ENCODE peak calls at places on chromosomes 4 and X, in eight cellular contexts. K, H, O, N, J, U, T and V are unnamed samples.

GRCh38 chr4:87530868-87531267 is 1.7 kb upstream of the SPARCL1 start:
- DNase-seq in H (no peak), U (peak), N (peak), J (peak), O (peak), T (peak), K (no peak), V (peak)

GRCh38 chr4:177008071-177008835 is 215.5 kb upstream of the VEGFC start:
- DNase-seq in N (no peak), T (no peak), K (no peak), H (no peak), O (no peak), J (no peak), U (no peak), V (no peak)

GRCh38 chr4:41281038-41281634 is 24.4 kb downstream of the UCHL1 start:
- DNase-seq in J (no peak), H (no peak), N (peak), K (peak), T (no peak), O (no peak), U (no peak), V (peak)

GRCh38 chr4:110224812-110225211 is 26.4 kb upstream of the ELOVL6 start:
- DNase-seq in T (no peak), U (no peak), K (peak), O (no peak), N (no peak), J (no peak), H (no peak), V (no peak)

GRCh38 chr4:6291784-6292297 is 22.2 kb downstream of the WFS1 start:
- DNase-seq in K (no peak), U (no peak), J (no peak), H (no peak), T (peak), N (no peak), O (no peak), V (no peak)

GRCh38 chr4:176547005-176547404 is 227.2 kb downstream of the SPCS3 start:
- DNase-seq in N (no peak), K (no peak), O (no peak), H (no peak), T (no peak), U (no peak), J (no peak), V (no peak)

GRCh38 chrX:109952985-109953905 is 49.7 kb upstream of the TMEM164 start:
- DNase-seq in K (no peak), O (no peak), H (no peak), N (no peak), T (no peak), J (no peak), U (no peak), V (no peak)

GRCh38 chr4:62301500-62301899 is 1101.4 kb downstream of the ADGRL3 start:
- DNase-seq in H (no peak), N (no peak), O (no peak), U (no peak), T (no peak), K (no peak), J (no peak), V (no peak)

GRCh38 chrX:21131786-21132185 is 242.4 kb upstream of the CNKSR2 start:
- DNase-seq in O (no peak), N (no peak), T (no peak), U (no peak), J (no peak), K (no peak), H (no peak), V (no peak)

GRCh38 chr4:131370846-131371245 is 1778.2 kb upstream of the PCDH10 start:
- DNase-seq in K (no peak), N (no peak), J (no peak), T (no peak), O (no peak), H (no peak), U (no peak), V (no peak)

GRCh38 chr4:98662055-98662453 is 3.6 kb upstream of the TSPAN5 start:
- DNase-seq in J (no peak), O (no peak), U (no peak), K (no peak), T (no peak), N (no peak), H (no peak), V (no peak)

GRCh38 chrX:115260330-115260729 is 26.4 kb upstream of the LRCH2 start:
- DNase-seq in H (no peak), N (no peak), K (no peak), U (no peak), T (no peak), O (no peak), J (no peak), V (no peak)

GRCh38 chr4:38106301-38106700 is 146.1 kb downstream of the PTTG2 start:
- DNase-seq in N (no peak), K (no peak), J (no peak), T (no peak), O (no peak), U (no peak), H (no peak), V (no peak)

GRCh38 chr4:26916195-26916594 is 55.6 kb downstream of the STIM2 start:
- DNase-seq in O (no peak), U (no peak), N (no peak), H (no peak), K (no peak), J (no peak), T (no peak), V (no peak)

GRCh38 chr4:36043241-36043640 is 201.1 kb downstream of the ARAP2 start:
- DNase-seq in N (no peak), H (no peak), U (no peak), K (no peak), J (no peak), O (no peak), T (no peak), V (no peak)

GRCh38 chr4:87506974-87507701 is 22.0 kb downstream of the SPARCL1 start:
- DNase-seq in K (no peak), H (no peak), J (no peak), N (no peak), T (no peak), O (no peak), U (no peak), V (no peak)

GRCh38 chr4:24805036-24805435 is 9.7 kb downstream of the SOD3 start:
- DNase-seq in U (no peak), T (no peak), J (no peak), H (no peak), K (no peak), N (no peak), O (no peak), V (no peak)

GRCh38 chr4:177356921-177357320 is 47.2 kb downstream of the NEIL3 start:
- DNase-seq in O (no peak), U (no peak), N (no peak), K (no peak), J (no peak), H (no peak), T (no peak), V (no peak)

GRCh38 chr4:185128272-185129119 is 14.6 kb upstream of the SLC25A4 start:
- DNase-seq in K (no peak), J (no peak), O (no peak), H (no peak), U (no peak), N (peak), T (peak), V (no peak)

GRCh38 chrX:73842541-73843234 is 279.7 kb downstream of the CHIC1 start:
- DNase-seq in T (no peak), J (no peak), H (no peak), O (no peak), K (no peak), N (no peak), U (no peak), V (no peak)

GRCh38 chrX:108735680-108736508 is 469 bp downstream of the IRS4 start:
- DNase-seq in J (no peak), N (no peak), O (no peak), K (no peak), T (no peak), U (no peak), H (peak), V (no peak)

GRCh38 chr4:8847764-8848163 is 23.9 kb downstream of the HMX1 start:
- DNase-seq in O (no peak), J (no peak), T (peak), K (no peak), U (peak), H (peak), N (peak), V (no peak)

GRCh38 chrX:11137543-11138139 is 26.5 kb downstream of the HCCS start:
- DNase-seq in U (no peak), O (no peak), J (no peak), N (no peak), H (no peak), K (peak), T (no peak), V (no peak)

GRCh38 chr4:101037938-101038413 is 309.4 kb downstream of the PPP3CA start:
- DNase-seq in K (no peak), O (no peak), U (no peak), J (no peak), T (no peak), H (no peak), N (no peak), V (no peak)

GRCh38 chrX:86407371-86407770 is 259.1 kb downstream of the DACH2 start:
- DNase-seq in N (no peak), O (no peak), T (no peak), U (no peak), K (no peak), J (no peak), H (no peak), V (no peak)

GRCh38 chr4:25767877-25768475 is 94.8 kb downstream of the SEL1L3 start:
- DNase-seq in J (peak), U (no peak), O (no peak), N (peak), T (peak), H (no peak), K (peak), V (peak)

GRCh38 chr4:168551945-168552695 is 55.3 kb downstream of the PALLD start:
- DNase-seq in H (no peak), J (no peak), T (no peak), O (no peak), U (no peak), K (peak), N (no peak), V (no peak)

GRCh38 chr4:8308856-8309771 is 39.6 kb downstream of the HTRA3 start:
- DNase-seq in U (peak), O (no peak), K (peak), H (peak), T (peak), J (peak), N (no peak), V (peak)

GRCh38 chrX:115449742-115450141 is 111.2 kb upstream of the PLS3 start:
- DNase-seq in O (no peak), K (no peak), N (no peak), H (peak), U (no peak), J (peak), T (peak), V (peak)

GRCh38 chr4:71338846-71339593 is at the start of gene SLC4A4:
- DNase-seq in T (no peak), U (no peak), N (no peak), O (no peak), H (no peak), K (peak), J (no peak), V (no peak)

GRCh38 chr4:162499478-162499877 is 335.7 kb upstream of the FSTL5 start:
- DNase-seq in O (no peak), N (no peak), U (no peak), K (no peak), J (no peak), T (no peak), H (no peak), V (no peak)

GRCh38 chr4:146545102-146545501 is 23.4 kb upstream of the SLC10A7 start:
- DNase-seq in J (no peak), T (no peak), O (no peak), K (peak), N (no peak), U (no peak), H (no peak), V (no peak)

GRCh38 chr4:13527983-13528822 is 16.1 kb downstream of the NKX3-2 start:
- DNase-seq in T (no peak), J (no peak), O (no peak), N (no peak), H (no peak), K (peak), U (no peak), V (no peak)

GRCh38 chrX:56802921-56803848 is 74.1 kb downstream of the NBDY start:
- DNase-seq in T (peak), K (peak), H (peak), U (peak), J (peak), O (no peak), N (peak), V (peak)

GRCh38 chr4:116020141-116020722 is 906.8 kb upstream of the NDST4 start:
- DNase-seq in U (no peak), N (no peak), T (no peak), K (peak), H (no peak), J (no peak), O (no peak), V (no peak)

GRCh38 chr4:105921301-105921700 is 26.0 kb downstream of the NPNT start:
- DNase-seq in K (no peak), U (no peak), N (no peak), O (no peak), J (no peak), H (no peak), T (no peak), V (no peak)

GRCh38 chr4:112923514-112923913 is 125.9 kb upstream of the ANK2 start:
- DNase-seq in J (no peak), K (no peak), O (no peak), N (no peak), T (no peak), U (no peak), H (no peak), V (no peak)

GRCh38 chrX:97597954-97598353 is 714.2 kb downstream of the RPA4 start:
- DNase-seq in T (no peak), O (no peak), K (no peak), U (no peak), N (no peak), J (no peak), H (no peak), V (no peak)

DNA sequence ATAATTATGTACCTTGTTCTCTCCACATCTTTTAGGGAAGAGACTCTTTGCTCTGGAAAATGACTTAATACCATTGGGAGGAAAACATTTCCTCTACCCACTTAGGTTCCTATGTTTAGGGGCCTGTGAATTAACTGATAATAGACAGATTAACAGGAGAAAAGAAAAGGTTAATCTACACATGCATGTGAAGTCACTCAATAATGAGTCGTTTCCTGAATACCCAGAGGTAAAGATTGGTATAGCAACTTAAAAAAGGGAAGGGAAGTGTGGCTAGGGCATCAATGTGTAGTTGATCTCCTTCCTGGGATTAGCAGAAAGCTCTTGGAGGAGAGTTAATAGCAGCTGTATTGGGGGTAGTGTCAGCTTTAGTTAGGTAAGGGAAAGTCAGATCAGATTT is 419.5 kb upstream of the ATOH1 start:
- DNase-seq in K (no peak), J (no peak), H (no peak), T (no peak), O (no peak), N (no peak), U (no peak), V (no peak)
- TF ChIP-seq CTCF in K (no peak), J (no peak), H (no peak), T (no peak), O (no peak), N (no peak), U (no peak), V (no peak)

GRCh38 chr4:180153587-180153986 is 2089.6 kb upstream of the TENM3 start:
- DNase-seq in U (no peak), O (no peak), J (no peak), K (no peak), H (no peak), N (no peak), T (no peak), V (no peak)

GRCh38 chr4:180150818-180151217 is 2092.4 kb upstream of the TENM3 start:
- DNase-seq in O (no peak), H (no peak), K (peak), N (no peak), J (no peak), U (no peak), T (no peak), V (no peak)

GRCh38 chr4:180152831-180153230 is 2090.4 kb upstream of the TENM3 start:
- DNase-seq in U (no peak), T (no peak), H (no peak), N (no peak), J (no peak), O (no peak), K (no peak), V (no peak)

GRCh38 chr4:180148737-180149136 is 2094.5 kb upstream of the TENM3 start:
- DNase-seq in T (no peak), O (no peak), K (no peak), H (no peak), J (no peak), N (no peak), U (no peak), V (no peak)
- TF ChIP-seq POLR2A in T (no peak), O (no peak), K (no peak), H (no peak), J (no peak), N (no peak), U (no peak), V (no peak)

GRCh38 chr4:54940996-54941395 is 184.4 kb downstream of the KDR start:
- DNase-seq in O (no peak), H (no peak), U (no peak), N (no peak), K (no peak), T (no peak), J (no peak), V (no peak)

GRCh38 chr4:54941994-54942552 is 183.3 kb downstream of the KDR start:
- DNase-seq in T (peak), K (no peak), O (no peak), U (no peak), H (no peak), N (no peak), J (no peak), V (no peak)

GRCh38 chr4:54942735-54943134 is 182.7 kb downstream of the KDR start:
- DNase-seq in T (no peak), J (no peak), H (no peak), O (no peak), N (no peak), U (no peak), K (no peak), V (no peak)

GRCh38 chr4:54945838-54946237 is 179.6 kb downstream of the KDR start:
- DNase-seq in U (no peak), N (no peak), H (no peak), K (no peak), T (no peak), O (no peak), J (no peak), V (no peak)
- TF ChIP-seq CTCF in U (no peak), N (no peak), H (no peak), K (no peak), T (peak), O (no peak), J (no peak), V (no peak)

GRCh38 chr4:127783026-127783769 is 1.1 kb downstream of the HSPA4L start:
- DNase-seq in T (peak), H (peak), K (peak), O (peak), N (peak), J (peak), U (peak), V (peak)
- TF ChIP-seq POLR2A in T (no peak), H (no peak), K (no peak), O (no peak), N (no peak), J (no peak), U (no peak), V (no peak)

GRCh38 chr4:127997534-127998388 is 32.6 kb downstream of the ABHD18 start:
- DNase-seq in O (no peak), J (no peak), N (no peak), K (peak), T (no peak), U (no peak), H (no peak), V (no peak)
- TF ChIP-seq CTCF in O (no peak), J (no peak), N (no peak), K (no peak), T (no peak), U (no peak), H (no peak), V (no peak)